ENCODE peak calls at places on chromosomes 11 and 22, in ten cellular contexts. One of them, this sample, is unnamed.

GRCh38 chr11:105100206-105100605 is 39.4 kb downstream of the CARD18 start:
- DNase-seq in IMR-90: no peak
- DNase-seq in aorta: no peak
- DNase-seq in endothelial cell of umbilical vein: peak; percentile 51
- DNase-seq in testis: no peak
- DNase-seq in CD8-positive, alpha-beta memory T cell: no peak
- DNase-seq in colonic mucosa: no peak
- DNase-seq in right atrium auricular region: no peak
- DNase-seq in transverse colon: no peak
- DNase-seq in astrocyte: no peak
- DNase-seq in this sample: no peak

GRCh38 chr11:1968454-1968995 is 21.4 kb downstream of the MRPL23 start:
- DNase-seq in colonic mucosa: no peak
- DNase-seq in transverse colon: no peak
- DNase-seq in astrocyte: no peak
- DNase-seq in endothelial cell of umbilical vein: no peak
- DNase-seq in aorta: no peak
- DNase-seq in right atrium auricular region: peak; percentile 53
- DNase-seq in CD8-positive, alpha-beta memory T cell: no peak
- DNase-seq in IMR-90: no peak
- DNase-seq in testis: no peak
- DNase-seq in this sample: no peak

GRCh38 chr22:35575116-35575748 is 34.6 kb downstream of the RASD2 start:
- DNase-seq in endothelial cell of umbilical vein: no peak
- DNase-seq in IMR-90: no peak
- DNase-seq in testis: no peak
- DNase-seq in transverse colon: no peak
- DNase-seq in colonic mucosa: no peak
- DNase-seq in right atrium auricular region: no peak
- DNase-seq in aorta: no peak
- DNase-seq in CD8-positive, alpha-beta memory T cell: no peak
- DNase-seq in astrocyte: no peak
- DNase-seq in this sample: no peak

GRCh38 chr11:27820249-27820648 is 120.0 kb upstream of the BDNF start:
- DNase-seq in CD8-positive, alpha-beta memory T cell: no peak
- DNase-seq in colonic mucosa: no peak
- DNase-seq in astrocyte: peak; percentile 18
- DNase-seq in right atrium auricular region: no peak
- DNase-seq in testis: no peak
- DNase-seq in transverse colon: no peak
- DNase-seq in IMR-90: peak; percentile 68
- DNase-seq in endothelial cell of umbilical vein: no peak
- DNase-seq in aorta: no peak
- DNase-seq in this sample: no peak

GRCh38 chr22:37158963-37159290 is 9.2 kb upstream of the IL2RB start:
- DNase-seq in transverse colon: no peak
- DNase-seq in CD8-positive, alpha-beta memory T cell: no peak
- DNase-seq in endothelial cell of umbilical vein: no peak
- DNase-seq in astrocyte: no peak
- DNase-seq in colonic mucosa: no peak
- DNase-seq in right atrium auricular region: no peak
- DNase-seq in IMR-90: no peak
- DNase-seq in testis: no peak
- DNase-seq in aorta: no peak
- DNase-seq in this sample: no peak

GRCh38 chr11:14645247-14645912 is 1.8 kb downstream of the PDE3B start:
- DNase-seq in colonic mucosa: no peak
- DNase-seq in testis: no peak
- DNase-seq in aorta: no peak
- DNase-seq in IMR-90: peak; percentile 31
- DNase-seq in CD8-positive, alpha-beta memory T cell: no peak
- DNase-seq in astrocyte: peak; percentile 22
- DNase-seq in transverse colon: no peak
- DNase-seq in endothelial cell of umbilical vein: peak; percentile 28
- DNase-seq in right atrium auricular region: no peak
- DNase-seq in this sample: no peak

GRCh38 chr11:47394322-47395224 is 13.8 kb upstream of the SLC39A13 start:
- DNase-seq in colonic mucosa: no peak
- DNase-seq in aorta: peak; percentile 84
- DNase-seq in astrocyte: no peak
- DNase-seq in transverse colon: peak; percentile 60
- DNase-seq in IMR-90: peak; percentile 20
- DNase-seq in CD8-positive, alpha-beta memory T cell: peak; percentile 31
- DNase-seq in testis: no peak
- DNase-seq in right atrium auricular region: no peak
- DNase-seq in endothelial cell of umbilical vein: peak; percentile 93
- DNase-seq in this sample: no peak

GRCh38 chr22:20237480-20238440 is 30.4 kb downstream of the RTN4R start:
- DNase-seq in transverse colon: no peak
- DNase-seq in CD8-positive, alpha-beta memory T cell: peak; percentile 39
- DNase-seq in endothelial cell of umbilical vein: no peak
- DNase-seq in right atrium auricular region: no peak
- DNase-seq in aorta: no peak
- DNase-seq in astrocyte: no peak
- DNase-seq in colonic mucosa: no peak
- DNase-seq in testis: no peak
- DNase-seq in IMR-90: no peak
- DNase-seq in this sample: no peak

GRCh38 chr11:75347781-75348613 is 3.5 kb downstream of the ARRB1 start:
- DNase-seq in testis: peak; percentile 59
- DNase-seq in transverse colon: no peak
- DNase-seq in colonic mucosa: peak; percentile 52
- DNase-seq in aorta: no peak
- DNase-seq in astrocyte: peak; percentile 94
- DNase-seq in endothelial cell of umbilical vein: peak; percentile 94
- DNase-seq in CD8-positive, alpha-beta memory T cell: no peak
- DNase-seq in right atrium auricular region: no peak
- DNase-seq in IMR-90: peak; percentile 98
- DNase-seq in this sample: peak; percentile 59
- H3K4me1 ChIP-seq in testis: peaks cover 59% of the 10 kb centered on the region
- H3K4me1 ChIP-seq in transverse colon: peaks cover 88% of the 10 kb centered on the region
- H3K4me1 ChIP-seq in colonic mucosa: peaks cover 50% of the 10 kb centered on the region
- H3K4me1 ChIP-seq in aorta: no peaks in the 10 kb centered on the region
- H3K4me1 ChIP-seq in astrocyte: peaks cover 29% of the 10 kb centered on the region
- H3K4me1 ChIP-seq in endothelial cell of umbilical vein: peaks cover 52% of the 10 kb centered on the region
- H3K4me1 ChIP-seq in CD8-positive, alpha-beta memory T cell: peaks cover 87% of the 10 kb centered on the region
- H3K4me1 ChIP-seq in right atrium auricular region: peaks cover 4% of the 10 kb centered on the region
- H3K4me1 ChIP-seq in IMR-90: peaks cover 42% of the 10 kb centered on the region
- H3K4me1 ChIP-seq in this sample: peaks cover 20% of the 10 kb centered on the region

DNA sequence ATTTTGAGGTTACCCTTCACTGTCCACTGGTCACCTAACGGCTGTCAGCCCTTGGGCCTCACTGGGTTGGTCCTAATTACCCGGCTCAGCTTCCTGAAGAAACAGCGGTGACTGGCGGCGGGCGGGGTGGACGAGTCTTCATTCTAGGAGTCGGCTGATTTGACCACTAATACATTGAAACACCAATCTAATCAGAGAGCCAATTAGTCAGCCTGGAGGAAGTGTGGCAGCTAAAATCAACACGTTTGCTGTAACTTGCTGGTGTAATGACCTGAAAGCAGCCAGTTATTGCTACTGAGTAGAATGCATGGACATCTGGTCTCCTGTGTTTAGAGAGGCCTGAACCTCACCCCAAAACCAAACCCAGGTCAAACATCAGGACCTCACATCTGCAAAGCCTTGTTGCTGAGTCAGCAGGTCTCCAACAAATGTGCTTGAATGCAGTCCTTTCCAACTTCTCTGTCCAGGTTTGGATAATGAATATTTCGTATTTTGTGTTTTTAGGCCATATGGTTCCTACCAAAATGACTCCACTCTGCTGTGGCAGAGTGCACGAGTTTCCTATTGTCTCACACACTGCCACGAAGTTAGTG is 496.4 kb downstream of the BRD1 start:
- DNase-seq in endothelial cell of umbilical vein: no peak
- DNase-seq in colonic mucosa: no peak
- DNase-seq in testis: no peak
- DNase-seq in right atrium auricular region: peak; percentile 38
- DNase-seq in astrocyte: no peak
- DNase-seq in CD8-positive, alpha-beta memory T cell: no peak
- DNase-seq in transverse colon: peak; percentile 0
- DNase-seq in aorta: peak; percentile 39
- DNase-seq in IMR-90: no peak
- DNase-seq in this sample: no peak
- H3K9me3 ChIP-seq in endothelial cell of umbilical vein: peaks cover 4% of the 10 kb centered on the region
- H3K9me3 ChIP-seq in colonic mucosa: no peaks in the 10 kb centered on the region
- H3K9me3 ChIP-seq in testis: no peaks in the 10 kb centered on the region
- H3K9me3 ChIP-seq in right atrium auricular region: no peaks in the 10 kb centered on the region
- H3K9me3 ChIP-seq in astrocyte: peaks cover 11% of the 10 kb centered on the region
- H3K9me3 ChIP-seq in CD8-positive, alpha-beta memory T cell: no peaks in the 10 kb centered on the region
- H3K9me3 ChIP-seq in transverse colon: no peaks in the 10 kb centered on the region
- H3K9me3 ChIP-seq in aorta: peaks cover 6% of the 10 kb centered on the region
- H3K9me3 ChIP-seq in IMR-90: peaks cover 64% of the 10 kb centered on the region
- H3K9me3 ChIP-seq in this sample: no peaks in the 10 kb centered on the region

GRCh38 chr22:22609271-22609670 is 35.1 kb upstream of the GGTLC2 start:
- DNase-seq in aorta: no peak
- DNase-seq in colonic mucosa: no peak
- DNase-seq in astrocyte: no peak
- DNase-seq in endothelial cell of umbilical vein: no peak
- DNase-seq in CD8-positive, alpha-beta memory T cell: no peak
- DNase-seq in IMR-90: peak; percentile 8
- DNase-seq in testis: no peak
- DNase-seq in transverse colon: no peak
- DNase-seq in right atrium auricular region: no peak
- DNase-seq in this sample: no peak

GRCh38 chr22:22616636-22617035 is 27.8 kb upstream of the GGTLC2 start:
- DNase-seq in endothelial cell of umbilical vein: no peak
- DNase-seq in testis: no peak
- DNase-seq in transverse colon: no peak
- DNase-seq in CD8-positive, alpha-beta memory T cell: no peak
- DNase-seq in right atrium auricular region: no peak
- DNase-seq in aorta: peak; percentile 43
- DNase-seq in IMR-90: no peak
- DNase-seq in astrocyte: no peak
- DNase-seq in colonic mucosa: no peak
- DNase-seq in this sample: no peak

GRCh38 chr22:22618448-22618847 is 26.0 kb upstream of the GGTLC2 start:
- DNase-seq in transverse colon: no peak
- DNase-seq in colonic mucosa: no peak
- DNase-seq in testis: no peak
- DNase-seq in CD8-positive, alpha-beta memory T cell: no peak
- DNase-seq in endothelial cell of umbilical vein: no peak
- DNase-seq in aorta: peak; percentile 32
- DNase-seq in right atrium auricular region: no peak
- DNase-seq in astrocyte: no peak
- DNase-seq in IMR-90: no peak
- DNase-seq in this sample: no peak

GRCh38 chr22:22612516-22612915 is 31.9 kb upstream of the GGTLC2 start:
- DNase-seq in astrocyte: no peak
- DNase-seq in IMR-90: no peak
- DNase-seq in colonic mucosa: no peak
- DNase-seq in aorta: no peak
- DNase-seq in transverse colon: no peak
- DNase-seq in endothelial cell of umbilical vein: no peak
- DNase-seq in testis: no peak
- DNase-seq in CD8-positive, alpha-beta memory T cell: no peak
- DNase-seq in right atrium auricular region: no peak
- DNase-seq in this sample: no peak

DNA sequence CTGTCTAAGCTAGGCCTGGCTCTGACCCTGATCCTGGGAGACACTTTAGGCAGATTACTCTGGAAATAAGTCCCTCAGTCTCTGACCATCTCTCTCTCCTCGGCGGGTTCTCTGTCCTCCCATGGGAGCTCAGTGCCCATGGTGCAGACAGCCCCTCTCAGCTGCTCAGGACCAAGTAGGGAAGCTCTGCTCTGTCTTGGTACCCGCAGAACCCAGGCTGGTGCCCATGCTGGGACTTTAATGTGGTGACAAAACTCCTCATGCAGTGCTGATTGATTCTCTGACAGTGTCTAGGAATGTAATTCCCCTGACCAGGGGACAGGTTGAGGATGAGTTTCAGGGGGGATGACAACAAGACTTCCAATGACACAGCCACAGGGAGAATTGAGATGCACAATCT is 30.3 kb upstream of the GGTLC2 start:
- DNase-seq in astrocyte: no peak
- DNase-seq in right atrium auricular region: no peak
- DNase-seq in colonic mucosa: no peak
- DNase-seq in aorta: peak; percentile 35
- DNase-seq in endothelial cell of umbilical vein: no peak
- DNase-seq in testis: no peak
- DNase-seq in transverse colon: no peak
- DNase-seq in CD8-positive, alpha-beta memory T cell: no peak
- DNase-seq in IMR-90: no peak
- DNase-seq in this sample: no peak
- H3K27me3 ChIP-seq in astrocyte: no peaks in the 10 kb centered on the region
- H3K27me3 ChIP-seq in right atrium auricular region: no peaks in the 10 kb centered on the region
- H3K27me3 ChIP-seq in colonic mucosa: no peaks in the 10 kb centered on the region
- H3K27me3 ChIP-seq in aorta: peaks cover under 1% of the 10 kb centered on the region
- H3K27me3 ChIP-seq in endothelial cell of umbilical vein: peaks cover 10% of the 10 kb centered on the region
- H3K27me3 ChIP-seq in testis: no peaks in the 10 kb centered on the region
- H3K27me3 ChIP-seq in transverse colon: no peaks in the 10 kb centered on the region
- H3K27me3 ChIP-seq in CD8-positive, alpha-beta memory T cell: no peaks in the 10 kb centered on the region
- H3K27me3 ChIP-seq in IMR-90: peaks cover 34% of the 10 kb centered on the region
- H3K27me3 ChIP-seq in this sample: peaks cover 3% of the 10 kb centered on the region

GRCh38 chr22:31944700-31945477 is 554 bp downstream of the YWHAH start:
- DNase-seq in right atrium auricular region: peak; percentile 60
- DNase-seq in CD8-positive, alpha-beta memory T cell: peak; percentile 40
- DNase-seq in testis: peak; percentile 43
- DNase-seq in astrocyte: no peak
- DNase-seq in colonic mucosa: peak; percentile 53
- DNase-seq in endothelial cell of umbilical vein: peak; percentile 12
- DNase-seq in aorta: peak; percentile 88
- DNase-seq in IMR-90: no peak
- DNase-seq in transverse colon: peak; percentile 60
- DNase-seq in this sample: no peak

GRCh38 chr22:31945478-31945815 is 1.1 kb downstream of the YWHAH start:
- DNase-seq in testis: no peak
- DNase-seq in right atrium auricular region: no peak
- DNase-seq in colonic mucosa: peak; percentile 33
- DNase-seq in endothelial cell of umbilical vein: no peak
- DNase-seq in transverse colon: peak; percentile 26
- DNase-seq in CD8-positive, alpha-beta memory T cell: no peak
- DNase-seq in astrocyte: no peak
- DNase-seq in aorta: no peak
- DNase-seq in IMR-90: no peak
- DNase-seq in this sample: no peak

GRCh38 chr22:31948002-31948401 is 3.7 kb downstream of the YWHAH start:
- DNase-seq in IMR-90: no peak
- DNase-seq in colonic mucosa: no peak
- DNase-seq in astrocyte: no peak
- DNase-seq in endothelial cell of umbilical vein: no peak
- DNase-seq in testis: no peak
- DNase-seq in right atrium auricular region: no peak
- DNase-seq in transverse colon: no peak
- DNase-seq in aorta: no peak
- DNase-seq in CD8-positive, alpha-beta memory T cell: no peak
- DNase-seq in this sample: no peak

GRCh38 chr22:31945971-31946680 is 1.8 kb downstream of the YWHAH start:
- DNase-seq in astrocyte: no peak
- DNase-seq in endothelial cell of umbilical vein: peak; percentile 27
- DNase-seq in testis: no peak
- DNase-seq in CD8-positive, alpha-beta memory T cell: no peak
- DNase-seq in colonic mucosa: no peak
- DNase-seq in aorta: no peak
- DNase-seq in right atrium auricular region: no peak
- DNase-seq in transverse colon: no peak
- DNase-seq in IMR-90: peak; percentile 31
- DNase-seq in this sample: peak; percentile 41

DNA sequence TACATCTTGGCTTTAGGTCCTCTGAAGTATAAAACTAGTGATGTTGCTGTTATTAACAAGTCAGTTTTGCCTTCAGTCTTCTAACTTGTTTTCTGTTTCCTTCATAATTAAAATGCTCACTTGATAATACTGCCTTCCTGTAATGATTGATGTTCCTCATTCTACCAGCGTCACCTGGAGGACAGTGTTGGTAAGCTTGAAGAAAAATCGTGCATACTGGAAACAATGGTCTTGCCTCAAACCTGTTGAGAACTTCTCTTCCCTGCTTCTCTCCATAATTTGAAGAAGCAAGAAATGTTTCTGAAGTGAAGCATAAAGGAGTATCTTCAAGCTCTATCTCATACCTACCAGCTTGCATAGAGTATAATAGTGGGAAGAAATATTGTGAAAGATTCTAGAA is 3.0 kb downstream of the YWHAH start:
- DNase-seq in colonic mucosa: peak; percentile 53
- DNase-seq in CD8-positive, alpha-beta memory T cell: no peak
- DNase-seq in transverse colon: peak; percentile 38
- DNase-seq in aorta: no peak
- DNase-seq in right atrium auricular region: no peak
- DNase-seq in IMR-90: no peak
- DNase-seq in endothelial cell of umbilical vein: peak; percentile 66
- DNase-seq in astrocyte: no peak
- DNase-seq in testis: no peak
- DNase-seq in this sample: peak; percentile 34
- H3K4me1 ChIP-seq in colonic mucosa: peaks cover 21% of the 10 kb centered on the region
- H3K4me1 ChIP-seq in CD8-positive, alpha-beta memory T cell: peaks cover 33% of the 10 kb centered on the region
- H3K4me1 ChIP-seq in transverse colon: peaks cover 55% of the 10 kb centered on the region
- H3K4me1 ChIP-seq in aorta: peaks cover 7% of the 10 kb centered on the region
- H3K4me1 ChIP-seq in right atrium auricular region: no peaks in the 10 kb centered on the region
- H3K4me1 ChIP-seq in IMR-90: peaks cover 21% of the 10 kb centered on the region
- H3K4me1 ChIP-seq in endothelial cell of umbilical vein: peaks cover 34% of the 10 kb centered on the region
- H3K4me1 ChIP-seq in astrocyte: peaks cover 32% of the 10 kb centered on the region
- H3K4me1 ChIP-seq in testis: peaks cover 22% of the 10 kb centered on the region
- H3K4me1 ChIP-seq in this sample: peaks cover 11% of the 10 kb centered on the region

This sample was measured in HAP-1.